ENCODE peak calls at places on chromosomes 16 and 17, in four cellular contexts. B is stomach; V is effector memory CD4-positive, alpha-beta T cell; N is HepG2. Z is an unnamed sample. For H3K9me3, the result is how much of the 10 kb centered on the place peaks cover.

GRCh38 chr17:58822148-58823050 is 66.7 kb downstream of the PPM1E start:
- DNase-seq in B (no peak), V (no peak), N (no peak), Z (no peak)

GRCh38 chr16:87584271-87584670 is 18.0 kb upstream of the JPH3 start:
- DNase-seq in B (no peak), V (no peak), N (no peak), Z (no peak)

GRCh38 chr17:81641825-81642489 is 5.0 kb downstream of the TSPAN10 start:
- DNase-seq in B (no peak), V (no peak), N (no peak), Z (no peak)

GRCh38 chr17:2580641-2581040 is 12.8 kb upstream of the PAFAH1B1 start:
- DNase-seq in B (no peak), V (no peak), N (no peak), Z (no peak)

GRCh38 chr16:87409781-87410180 is 17.6 kb downstream of the MAP1LC3B start:
- DNase-seq in B (no peak), V (no peak), N (no peak), Z (no peak)

GRCh38 chr17:60535382-60536279 is 9.6 kb upstream of the APPBP2 start:
- DNase-seq in B (no peak), V (no peak), N (no peak), Z (no peak)

GRCh38 chr16:15976929-15977637 is 27.7 kb downstream of the ABCC1 start:
- DNase-seq in B (no peak), V (no peak), N (no peak), Z (no peak)

GRCh38 chr17:18008496-18009268 is 30.3 kb downstream of the ATPAF2 start:
- DNase-seq in B (no peak), V (no peak), N (no peak), Z (no peak)

GRCh38 chr16:87333581-87334331 is 16.6 kb upstream of the C16orf95 start:
- DNase-seq in B (no peak), V (no peak), N (no peak), Z (no peak)

GRCh38 chr16:72947379-72948237 is 100.3 kb downstream of the ZFHX3 start:
- DNase-seq in B (no peak), V (no peak), N (peak), Z (no peak)

GRCh38 chr17:82216301-82217119 is 3.9 kb upstream of the CCDC57 start:
- DNase-seq in B (peak), V (peak), N (peak), Z (no peak)

GRCh38 chr17:78923660-78924453 is 1.3 kb downstream of the TIMP2 start:
- DNase-seq in B (peak), V (peak), N (no peak), Z (no peak)

GRCh38 chr17:2755941-2756724 is 6.7 kb upstream of the CCDC92B start:
- DNase-seq in B (no peak), V (no peak), N (no peak), Z (no peak)

GRCh38 chr17:79721993-79722671 is 8.6 kb upstream of the ENPP7 start:
- DNase-seq in B (no peak), V (no peak), N (peak), Z (no peak)

GRCh38 chr16:28863929-28864886 is 565 bp downstream of the SH2B1 start:
- DNase-seq in B (no peak), V (no peak), N (no peak), Z (no peak)

GRCh38 chr17:77471984-77472836 is 331.4 kb downstream of the SEC14L1 start:
- DNase-seq in B (peak), V (no peak), N (no peak), Z (no peak)

GRCh38 chr17:73667184-73667959 is 23.1 kb upstream of the SDK2 start:
- DNase-seq in B (no peak), V (no peak), N (no peak), Z (no peak)

GRCh38 chr17:79366988-79367571 is 243.8 kb downstream of the RBFOX3 start:
- DNase-seq in B (no peak), V (no peak), N (no peak), Z (no peak)

GRCh38 chr17:64706224-64707076 is 44.3 kb upstream of the SMURF2 start:
- DNase-seq in B (no peak), V (no peak), N (peak), Z (no peak)

GRCh38 chr16:21088646-21089538 is 61.8 kb downstream of the DNAH3 start:
- DNase-seq in B (no peak), V (no peak), N (no peak), Z (no peak)

GRCh38 chr17:40922239-40922638 is 15.2 kb downstream of the KRT23 start:
- DNase-seq in B (peak), V (no peak), N (peak), Z (no peak)

GRCh38 chr17:13031718-13032350 is 14.0 kb upstream of the ELAC2 start:
- DNase-seq in B (peak), V (peak), N (peak), Z (no peak)

GRCh38 chr17:34579017-34579946 is at the start of gene TMEM132E:
- DNase-seq in B (peak), V (no peak), N (no peak), Z (peak)

GRCh38 chr17:56432443-56432842 is 161.1 kb upstream of the NOG start:
- DNase-seq in B (no peak), V (no peak), N (no peak), Z (no peak)

GRCh38 chr16:20678242-20678641 is 19.2 kb downstream of the ACSM1 start:
- DNase-seq in B (no peak), V (no peak), N (peak), Z (no peak)

GRCh38 chr17:55577687-55578086 is 66.4 kb upstream of the SMIM36 start:
- DNase-seq in B (no peak), V (no peak), N (no peak), Z (no peak)

DNA sequence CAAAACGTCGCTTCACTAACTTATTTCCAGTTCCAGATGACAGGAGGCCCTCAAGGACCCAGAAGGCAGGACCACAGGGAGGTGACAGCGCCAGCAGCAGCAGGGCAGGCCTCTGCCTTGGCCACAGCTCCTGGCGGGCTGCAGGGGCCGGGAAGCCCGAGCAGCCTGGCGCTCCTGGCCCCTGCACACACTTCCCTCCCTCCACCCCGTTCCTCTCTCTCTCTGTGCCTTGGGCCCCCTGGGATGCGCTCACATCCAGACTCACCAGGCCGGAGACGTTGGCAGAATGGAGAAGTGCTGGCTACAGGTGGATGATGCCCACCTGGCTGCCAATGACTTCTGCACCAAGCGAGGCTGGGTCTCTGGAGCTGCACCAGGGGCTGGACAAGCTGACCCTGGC is 12.7 kb downstream of the ZNF594 start:
- DNase-seq in B (no peak), V (no peak), N (no peak), Z (no peak)
- H3K9me3 ChIP-seq in B (half or more), V (half or more), N (under half), Z (half or more)

DNA sequence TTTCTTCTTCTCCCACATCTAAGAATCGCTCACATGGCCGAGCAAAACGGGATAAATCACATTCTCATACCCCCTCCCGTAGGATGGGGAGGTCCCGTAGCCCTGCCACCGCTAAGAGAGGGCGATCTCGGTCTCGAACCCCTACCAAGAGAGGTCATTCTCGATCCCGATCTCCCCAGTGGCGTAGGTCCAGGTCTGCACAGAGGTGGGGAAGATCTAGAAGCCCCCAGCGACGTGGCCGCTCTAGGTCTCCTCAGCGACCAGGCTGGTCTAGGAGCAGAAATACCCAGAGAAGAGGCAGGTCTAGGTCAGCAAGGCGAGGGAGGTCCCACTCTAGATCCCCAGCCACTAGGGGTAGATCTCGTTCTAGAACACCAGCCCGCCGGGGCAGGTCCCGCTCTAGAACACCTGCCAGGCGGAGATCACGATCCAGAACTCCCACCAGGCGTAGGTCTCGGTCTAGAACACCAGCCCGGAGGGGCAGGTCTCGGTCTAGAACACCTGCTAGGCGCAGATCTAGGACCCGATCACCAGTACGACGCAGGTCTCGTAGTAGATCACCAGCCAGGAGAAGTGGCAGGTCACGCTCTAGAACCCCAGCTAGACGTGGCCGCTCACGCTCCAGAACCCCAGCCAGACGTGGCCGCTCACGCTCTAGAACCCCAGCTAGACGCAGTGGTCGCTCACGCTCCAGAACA is 9.6 kb downstream of the SRRM2 start:
- DNase-seq in B (no peak), V (no peak), N (no peak), Z (no peak)
- H3K9me3 ChIP-seq in B (under half), V (under half), N (under half), Z (under half)

GRCh38 chr16:64925166-64925565 is 196.7 kb downstream of the CDH11 start:
- DNase-seq in B (no peak), V (no peak), N (no peak), Z (no peak)
- H3K9me3 ChIP-seq in B (under half), V (under half), N (half or more), Z (under half)

GRCh38 chr16:35862242-35862641 is 2402.8 kb downstream of the TP53TG3F start:
- DNase-seq in B (no peak), V (no peak), N (no peak), Z (no peak)
- H3K9me3 ChIP-seq in B (under half), V (under half), N (half or more), Z (under half)

GRCh38 chr17:21674242-21674731 is 18.0 kb upstream of the KCNJ18 start:
- DNase-seq in B (no peak), V (no peak), N (no peak), Z (no peak)
- H3K9me3 ChIP-seq in B (under half), V (under half), N (under half), Z (under half)

GRCh38 chr16:55892821-55893220 is 17.6 kb upstream of the CES5A start:
- DNase-seq in B (no peak), V (no peak), N (no peak), Z (no peak)
- H3K9me3 ChIP-seq in B (half or more), V (under half), N (under half), Z (under half)